ENCODE peak calls at places on chromosomes 5 and 9, in nine cellular contexts. E is SK-N-SH, W is psoas muscle, O is Peyer's patch, Z is type B pancreatic cell, S is dorsolateral prefrontal cortex, U is tibial nerve, Q is body of pancreas, V is astrocyte. L is an unnamed sample.

GRCh38 chr9:4131946-4132345 is 167.9 kb downstream of the GLIS3 start:
- DNase-seq in V (no peak), W (no peak), S (no peak), U (no peak), O (no peak), Q (no peak), E (no peak), Z (no peak), L (no peak)

GRCh38 chr5:170206958-170207357 is 25.8 kb upstream of the C5orf58 start:
- DNase-seq in V (no peak), U (no peak), S (no peak), Q (no peak), O (no peak), W (no peak), E (no peak), Z (no peak), L (no peak)

GRCh38 chr9:69771775-69772418 is 12.1 kb upstream of the PTAR1 start:
- DNase-seq in Z (no peak), U (no peak), V (peak), Q (no peak), E (no peak), O (no peak), S (no peak), W (no peak), L (no peak)

GRCh38 chr9:38662763-38663593 is 42.6 kb upstream of the ANKRD18A start:
- DNase-seq in U (no peak), Z (no peak), S (peak), W (no peak), Q (no peak), E (peak), V (no peak), O (no peak), L (no peak)

GRCh38 chr5:150138551-150139265 is 16.9 kb downstream of the PDGFRB start:
- DNase-seq in W (peak), O (no peak), Q (no peak), S (no peak), V (peak), U (peak), E (peak), Z (no peak), L (peak)

GRCh38 chr5:102139029-102139428 is 157.1 kb downstream of the SLCO4C1 start:
- DNase-seq in O (no peak), Q (no peak), W (no peak), U (no peak), V (no peak), S (no peak), E (no peak), Z (no peak), L (no peak)

GRCh38 chr5:54570923-54571322 is 53.4 kb downstream of the SNX18 start:
- DNase-seq in U (no peak), S (no peak), V (peak), O (no peak), Z (no peak), Q (no peak), E (no peak), W (no peak), L (no peak)

GRCh38 chr5:172936441-172936840 is 22.8 kb upstream of the RPL26L1 start:
- DNase-seq in W (no peak), V (no peak), U (no peak), E (no peak), S (no peak), O (no peak), Z (no peak), Q (no peak), L (no peak)

GRCh38 chr5:79845448-79846197 is 145.4 kb downstream of the MTX3 start:
- DNase-seq in V (peak), U (no peak), W (no peak), S (no peak), O (no peak), Q (no peak), E (no peak), Z (peak), L (no peak)

GRCh38 chr5:172896465-172896864 is 62.4 kb downstream of the ERGIC1 start:
- DNase-seq in Q (no peak), S (no peak), U (no peak), O (no peak), W (peak), Z (no peak), E (no peak), V (no peak), L (no peak)

GRCh38 chr5:179260324-179261070 is 84.8 kb downstream of the ADAMTS2 start:
- DNase-seq in E (peak), W (no peak), V (no peak), Q (peak), Z (peak), S (peak), O (peak), U (no peak), L (no peak)

GRCh38 chr9:126836216-126836615 is 24.2 kb upstream of the ZBTB34 start:
- DNase-seq in O (no peak), Q (no peak), V (peak), S (no peak), W (no peak), E (no peak), U (no peak), Z (no peak), L (no peak)

GRCh38 chr5:111131356-111131755 is 39.2 kb downstream of the WDR36 start:
- DNase-seq in O (no peak), E (no peak), Q (no peak), U (no peak), S (no peak), Z (no peak), W (no peak), V (no peak), L (no peak)

GRCh38 chr5:76641514-76642120 is 18.4 kb upstream of the F2RL2 start:
- DNase-seq in O (no peak), Q (peak), U (peak), Z (no peak), S (peak), V (peak), E (peak), W (peak), L (peak)

GRCh38 chr9:70510157-70510770 is 95.8 kb upstream of the KLF9 start:
- DNase-seq in Z (no peak), E (peak), Q (peak), U (no peak), V (no peak), W (peak), S (no peak), O (peak), L (peak)

GRCh38 chr9:131228988-131229387 is 47.3 kb downstream of the FAM78A start:
- DNase-seq in Z (no peak), V (peak), U (no peak), W (no peak), Q (no peak), E (no peak), S (no peak), O (no peak), L (no peak)

GRCh38 chr5:151038801-151039238 is 18.4 kb downstream of the GPX3 start:
- DNase-seq in S (no peak), Z (no peak), V (no peak), Q (no peak), U (no peak), O (no peak), W (no peak), E (no peak), L (no peak)

GRCh38 chr5:136070486-136071285 is 41.9 kb downstream of the TGFBI start:
- DNase-seq in V (no peak), Z (peak), O (no peak), E (no peak), Q (no peak), U (no peak), W (no peak), S (no peak), L (no peak)

GRCh38 chr9:6910032-6910431 is 152.3 kb downstream of the KDM4C start:
- DNase-seq in U (no peak), E (peak), S (no peak), W (no peak), O (no peak), V (no peak), Z (no peak), Q (no peak), L (no peak)

GRCh38 chr5:135041145-135041587 is 7.1 kb upstream of the PITX1 start:
- DNase-seq in V (no peak), Q (no peak), W (no peak), O (no peak), U (no peak), Z (no peak), E (no peak), S (no peak), L (no peak)

GRCh38 chr9:35533398-35533797 is 43.5 kb downstream of the RUSC2 start:
- DNase-seq in S (no peak), Q (no peak), E (no peak), W (no peak), U (no peak), O (no peak), Z (no peak), V (no peak), L (no peak)

GRCh38 chr5:40652441-40653220 is 27.1 kb upstream of the PTGER4 start:
- DNase-seq in U (no peak), Q (no peak), Z (no peak), V (no peak), O (no peak), E (no peak), S (no peak), W (no peak), L (no peak)

GRCh38 chr5:128062172-128062746 is 21.3 kb upstream of the SLC12A2 start:
- DNase-seq in U (no peak), Q (no peak), V (peak), W (no peak), S (no peak), E (no peak), O (no peak), Z (no peak), L (no peak)

GRCh38 chr9:95197692-95198271 is 119.7 kb downstream of the FANCC start:
- DNase-seq in S (no peak), O (no peak), W (no peak), Q (peak), E (no peak), U (no peak), V (peak), Z (no peak), L (no peak)

GRCh38 chr9:107653263-107653821 is 163.8 kb upstream of the KLF4 start:
- DNase-seq in S (no peak), E (no peak), W (no peak), O (no peak), V (no peak), Q (no peak), Z (no peak), U (no peak), L (no peak)

GRCh38 chr5:98414938-98415337 is 358.5 kb upstream of the RGMB start:
- DNase-seq in U (no peak), O (no peak), Q (no peak), V (peak), W (no peak), E (no peak), S (no peak), Z (no peak), L (no peak)

GRCh38 chr9:86275962-86276361 is 6.4 kb downstream of the ISCA1 start:
- DNase-seq in S (no peak), Z (no peak), U (no peak), Q (no peak), E (no peak), V (no peak), O (no peak), W (no peak), L (no peak)

GRCh38 chr5:112869948-112870347 is 8.9 kb downstream of the SRP19 start:
- DNase-seq in O (no peak), S (no peak), E (no peak), V (no peak), Q (no peak), U (no peak), Z (no peak), W (no peak), L (no peak)

GRCh38 chr5:147452137-147452838 is 57.6 kb downstream of the DPYSL3 start:
- DNase-seq in Z (no peak), V (no peak), W (no peak), S (no peak), E (peak), Q (no peak), O (no peak), U (no peak), L (no peak)

GRCh38 chr5:147451125-147451524 is 58.7 kb downstream of the DPYSL3 start:
- DNase-seq in V (no peak), O (no peak), Q (no peak), U (no peak), E (no peak), W (no peak), S (no peak), Z (no peak), L (no peak)

GRCh38 chr5:147453901-147454814 is 55.7 kb downstream of the DPYSL3 start:
- DNase-seq in S (peak), Z (peak), O (peak), V (peak), E (peak), U (peak), W (peak), Q (peak), L (peak)

GRCh38 chr5:147448766-147449165 is 61.1 kb downstream of the DPYSL3 start:
- DNase-seq in S (no peak), W (no peak), Q (no peak), E (no peak), Z (no peak), U (no peak), O (no peak), V (peak), L (no peak)

GRCh38 chr5:147450596-147450995 is 59.3 kb downstream of the DPYSL3 start:
- DNase-seq in W (no peak), S (no peak), Z (no peak), Q (no peak), O (no peak), U (no peak), E (no peak), V (no peak), L (no peak)
- TF ChIP-seq CTCF in W (no peak), S (no peak), Z (no peak), Q (no peak), O (no peak), U (no peak), E (peak), V (no peak), L (no peak)

GRCh38 chr9:13755551-13755950 is 476.1 kb upstream of the MPDZ start:
- DNase-seq in Q (no peak), E (no peak), Z (no peak), O (no peak), S (no peak), V (no peak), W (no peak), U (no peak), L (no peak)
- TF ChIP-seq CTCF in Q (no peak), E (no peak), Z (no peak), O (no peak), S (no peak), V (no peak), W (no peak), U (no peak), L (no peak)

DNA sequence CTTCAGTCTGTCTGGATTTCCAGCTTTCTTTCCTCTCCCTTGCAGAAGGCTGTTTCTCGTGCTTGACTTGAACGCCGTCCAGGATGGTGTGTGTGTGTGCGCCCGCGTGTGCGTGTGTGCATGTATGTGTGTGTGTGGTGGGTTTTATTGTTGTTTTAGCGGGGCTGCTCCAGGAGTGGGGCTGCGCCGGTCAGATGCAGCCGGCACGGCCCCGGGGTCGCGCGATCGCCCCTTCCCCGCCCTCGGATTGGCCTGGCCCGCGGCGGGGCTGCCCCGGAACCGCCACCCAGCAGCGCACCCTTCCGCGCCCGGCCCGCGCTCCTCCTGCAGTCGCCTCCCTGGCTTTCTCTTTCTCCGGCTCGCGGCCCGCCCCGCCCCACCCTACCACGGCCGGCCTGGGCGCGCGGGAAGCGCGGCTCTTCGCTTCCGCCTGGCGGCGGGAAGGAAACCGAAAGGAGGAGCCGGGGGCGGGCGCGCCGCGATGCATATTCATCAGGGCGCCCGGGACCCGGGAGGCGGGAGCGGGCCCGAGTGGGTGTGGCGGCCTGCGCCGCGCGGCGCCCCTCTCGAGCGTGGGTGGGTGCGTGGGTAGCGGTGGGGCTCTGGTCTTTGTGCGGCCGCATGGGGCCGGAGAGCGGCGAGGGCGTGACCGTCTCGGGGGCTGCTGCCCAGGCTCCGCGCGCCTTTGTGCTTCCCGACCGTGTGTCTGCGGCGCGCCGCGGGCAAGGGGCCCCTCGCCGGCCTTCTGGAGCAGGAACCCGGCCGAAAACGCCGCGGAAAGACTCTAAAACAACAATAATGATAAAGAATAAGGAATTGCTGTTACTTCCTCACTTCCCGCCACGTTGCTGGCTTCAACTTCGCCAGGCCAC is 8.5 kb upstream of the NFIB start:
- DNase-seq in O (peak), Q (peak), V (peak), S (peak), E (peak), W (peak), U (peak), Z (peak), L (peak)
- TF ChIP-seq CTCF in O (no peak), Q (peak), V (no peak), S (peak), E (peak), W (peak), U (peak), Z (peak), L (peak)

GRCh38 chr9:105713260-105713938 is 19.1 kb downstream of the TMEM38B start:
- DNase-seq in E (no peak), Z (no peak), O (no peak), V (no peak), U (no peak), Q (no peak), S (no peak), W (no peak), L (no peak)
- TF ChIP-seq CTCF in E (no peak), Z (no peak), O (no peak), V (no peak), U (no peak), Q (no peak), S (no peak), W (no peak), L (no peak)

GRCh38 chr5:31196309-31196708 is 2.8 kb downstream of the CDH6 start:
- DNase-seq in S (no peak), W (no peak), O (no peak), Q (no peak), V (peak), U (no peak), Z (no peak), E (no peak), L (no peak)
- TF ChIP-seq CTCF in S (peak), W (no peak), O (no peak), Q (no peak), V (peak), U (no peak), Z (peak), E (no peak), L (peak)

DNA sequence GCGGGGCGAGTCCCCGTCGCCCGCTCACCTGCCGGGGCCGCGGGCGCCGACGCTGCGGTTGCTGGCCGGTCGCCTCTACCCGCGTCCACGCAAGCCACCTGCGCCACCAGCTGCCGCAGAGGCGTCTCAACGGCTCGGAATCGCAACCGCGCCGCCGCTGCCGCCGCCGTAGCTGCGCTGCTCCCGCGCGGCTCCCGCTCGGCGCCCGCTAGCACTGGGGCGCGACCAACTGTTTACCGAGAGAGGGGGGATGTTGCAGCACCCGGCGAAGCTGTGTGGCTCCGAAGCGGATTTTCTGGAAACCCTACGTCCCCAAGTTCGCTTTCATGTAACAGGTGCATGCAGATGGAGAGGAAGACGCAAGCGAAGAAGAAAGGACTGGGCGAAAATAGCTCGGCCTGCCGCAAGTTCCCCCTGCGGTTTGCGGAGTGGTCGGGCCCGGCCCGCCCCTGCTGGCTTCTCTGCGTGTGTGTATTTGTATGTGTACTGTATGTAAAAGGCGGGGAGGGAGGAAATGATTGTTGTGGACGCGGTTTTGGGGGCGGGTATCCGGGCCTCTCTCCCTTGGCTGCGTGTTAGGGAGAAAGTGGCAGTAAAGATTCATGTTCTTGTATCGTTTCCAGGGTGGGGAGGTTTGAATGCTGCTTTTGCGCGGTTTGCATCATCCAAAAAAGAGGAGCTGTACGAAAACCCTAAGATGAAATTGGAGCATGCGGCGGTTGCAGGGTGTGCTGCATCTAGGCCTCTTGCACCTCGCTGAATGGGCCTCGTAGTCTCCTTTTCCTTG is at the start of gene PSIP1:
- DNase-seq in O (peak), U (peak), E (peak), W (peak), Q (peak), Z (peak), S (peak), V (peak), L (peak)
- TF ChIP-seq CTCF in O (no peak), U (peak), E (no peak), W (no peak), Q (peak), Z (peak), S (peak), V (no peak), L (peak)

GRCh38 chr5:141095263-141095641 is 837 bp downstream of the PCDHB2 start:
- DNase-seq in O (no peak), Q (no peak), V (no peak), S (no peak), U (no peak), E (no peak), Z (no peak), W (no peak), L (no peak)

GRCh38 chr5:141100243-141100805 is at the start of gene PCDHB3:
- DNase-seq in E (peak), Z (no peak), S (peak), O (no peak), V (peak), Q (peak), U (no peak), W (peak), L (no peak)

GRCh38 chr5:141094481-141095262 is at the start of gene PCDHB2:
- DNase-seq in S (peak), V (peak), Q (no peak), E (peak), U (no peak), W (peak), Z (no peak), O (no peak), L (peak)
- TF ChIP-seq CTCF in S (peak), V (no peak), Q (no peak), E (peak), U (peak), W (peak), Z (peak), O (no peak), L (peak)

L was measured in neural crest cell.